ENCODE peak calls at places on chromosomes 13 and 19, in seven cellular contexts. C is thoracic aorta, A is lower lobe of right lung, W is AG04450, J is fibroblast of lung, R is SJSA1, E is WERI-Rb-1. F is an unnamed sample.

GRCh38 chr19:53422551-53422950 is 9.2 kb upstream of the ZNF761 start:
- DNase-seq in A (no peak), C (no peak), R (no peak), E (no peak), W (no peak), J (no peak), F (no peak)

GRCh38 chr13:40460116-40460515 is 206.3 kb downstream of the FOXO1 start:
- DNase-seq in J (peak), A (no peak), E (no peak), C (no peak), R (no peak), W (no peak), F (no peak)

GRCh38 chr19:33133438-33134031 is 1.6 kb downstream of the WDR88 start:
- DNase-seq in A (no peak), C (no peak), E (no peak), R (no peak), W (no peak), J (no peak), F (no peak)

GRCh38 chr19:28010656-28011055 is 1202.3 kb downstream of the UQCRFS1 start:
- DNase-seq in A (no peak), E (no peak), J (peak), R (no peak), W (no peak), C (no peak), F (no peak)

GRCh38 chr19:17323973-17324327 is 10.7 kb downstream of the ANO8 start:
- DNase-seq in R (no peak), C (no peak), A (peak), E (no peak), W (no peak), J (no peak), F (no peak)

GRCh38 chr19:46287585-46287984 is 9.3 kb upstream of the HIF3A start:
- DNase-seq in C (no peak), R (no peak), E (no peak), W (no peak), A (no peak), J (peak), F (no peak)

GRCh38 chr13:73058432-73058740 is 419 bp upstream of the KLF5 start:
- DNase-seq in A (no peak), E (no peak), W (no peak), C (no peak), J (no peak), R (no peak), F (no peak)

GRCh38 chr13:51246411-51247298 is 24.5 kb downstream of the FAM124A start:
- DNase-seq in R (no peak), C (no peak), J (no peak), A (no peak), W (no peak), E (no peak), F (peak)

GRCh38 chr13:27678306-27679040 is 56.8 kb downstream of the POLR1D start:
- DNase-seq in J (no peak), C (no peak), E (no peak), A (no peak), R (no peak), W (no peak), F (no peak)

GRCh38 chr19:30719991-30720329 is 347.8 kb downstream of the ZNF536 start:
- DNase-seq in C (no peak), R (peak), A (no peak), E (peak), W (no peak), J (no peak), F (no peak)

GRCh38 chr13:20136781-20137703 is 23.8 kb downstream of the GJA3 start:
- DNase-seq in R (no peak), C (no peak), A (no peak), W (no peak), J (peak), E (peak), F (peak)

DNA sequence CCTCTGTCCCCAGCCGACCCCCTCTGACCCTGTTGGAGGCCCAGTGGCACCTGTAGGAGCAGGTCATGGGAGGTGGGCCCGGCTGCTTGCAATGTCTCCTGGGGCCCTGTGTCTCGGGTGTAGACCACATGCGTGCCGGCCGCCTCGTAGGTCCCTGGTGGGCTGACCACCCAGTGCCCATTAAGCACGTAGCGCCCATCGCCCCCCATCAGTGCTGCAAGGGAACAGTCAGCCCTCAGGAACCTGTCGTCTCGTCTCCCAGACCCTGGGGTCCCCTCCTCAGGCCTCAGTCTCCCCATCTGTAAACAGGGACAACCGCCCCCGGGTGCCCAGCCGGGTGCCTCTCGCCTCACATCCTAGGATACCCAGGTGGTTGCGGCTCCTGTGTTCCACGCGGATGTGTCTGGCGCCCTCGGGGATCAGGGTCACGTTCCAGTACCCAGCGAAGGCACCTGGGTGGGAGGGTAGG is 5.6 kb downstream of the ADAMTSL5 start:
- DNase-seq in C (no peak), J (no peak), E (no peak), R (no peak), A (no peak), W (no peak), F (no peak)
- H3K4me3 ChIP-seq in C (peak), J (peak), E (peak), R (no peak), A (peak), W (no peak), F (peak)

GRCh38 chr13:36847541-36848045 is 28.6 kb downstream of the RFXAP start:
- DNase-seq in J (no peak), E (no peak), A (no peak), R (no peak), C (no peak), W (no peak), F (no peak)
- H3K27ac ChIP-seq in J (no peak), E (no peak), A (no peak), R (no peak), C (no peak), W (no peak), F (no peak)

DNA sequence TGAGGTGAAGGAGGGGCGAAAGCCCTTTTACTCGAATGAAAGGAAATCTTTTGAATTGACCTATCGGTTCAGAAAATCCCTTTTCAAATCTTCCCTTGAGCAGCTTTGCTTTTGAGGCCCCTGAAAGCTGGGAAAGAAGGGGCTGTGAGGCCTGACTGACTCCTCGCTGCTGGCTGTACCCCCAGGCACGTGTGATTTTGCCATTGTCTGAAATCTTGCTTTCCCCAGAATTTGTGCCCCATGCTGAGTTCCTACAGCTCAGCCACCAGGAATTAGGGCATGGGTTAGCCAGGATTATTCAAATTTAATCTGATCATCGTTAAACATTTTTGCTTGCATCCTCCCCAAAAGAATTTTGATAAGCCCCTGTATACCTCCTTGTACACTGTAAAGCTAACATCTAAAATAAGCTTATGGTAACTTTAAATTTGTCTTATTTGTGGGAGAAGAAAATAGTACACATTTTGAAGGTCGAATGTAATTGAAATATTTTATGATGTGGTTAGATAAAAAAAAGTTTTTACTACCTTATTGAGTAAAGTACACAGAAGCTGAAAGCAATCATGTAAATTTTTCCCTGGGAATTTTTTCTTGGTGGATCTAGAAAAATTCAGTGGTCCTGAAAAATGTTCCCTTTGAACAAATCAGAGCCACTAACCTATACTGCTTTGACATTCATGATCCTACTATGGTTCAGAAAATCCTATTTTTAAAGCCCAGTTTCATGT is 46.7 kb downstream of the SIPA1L3 start:
- DNase-seq in J (peak), E (peak), C (no peak), A (no peak), R (no peak), W (no peak), F (no peak)
- H3K4me3 ChIP-seq in J (no peak), E (peak), C (no peak), A (no peak), R (no peak), W (no peak), F (no peak)

GRCh38 chr19:4800591-4801081 is 9.1 kb downstream of the FEM1A start:
- DNase-seq in C (no peak), R (no peak), E (no peak), W (no peak), J (no peak), A (peak), F (no peak)
- H3K27ac ChIP-seq in C (no peak), R (no peak), E (no peak), W (no peak), J (no peak), A (peak), F (peak)

DNA sequence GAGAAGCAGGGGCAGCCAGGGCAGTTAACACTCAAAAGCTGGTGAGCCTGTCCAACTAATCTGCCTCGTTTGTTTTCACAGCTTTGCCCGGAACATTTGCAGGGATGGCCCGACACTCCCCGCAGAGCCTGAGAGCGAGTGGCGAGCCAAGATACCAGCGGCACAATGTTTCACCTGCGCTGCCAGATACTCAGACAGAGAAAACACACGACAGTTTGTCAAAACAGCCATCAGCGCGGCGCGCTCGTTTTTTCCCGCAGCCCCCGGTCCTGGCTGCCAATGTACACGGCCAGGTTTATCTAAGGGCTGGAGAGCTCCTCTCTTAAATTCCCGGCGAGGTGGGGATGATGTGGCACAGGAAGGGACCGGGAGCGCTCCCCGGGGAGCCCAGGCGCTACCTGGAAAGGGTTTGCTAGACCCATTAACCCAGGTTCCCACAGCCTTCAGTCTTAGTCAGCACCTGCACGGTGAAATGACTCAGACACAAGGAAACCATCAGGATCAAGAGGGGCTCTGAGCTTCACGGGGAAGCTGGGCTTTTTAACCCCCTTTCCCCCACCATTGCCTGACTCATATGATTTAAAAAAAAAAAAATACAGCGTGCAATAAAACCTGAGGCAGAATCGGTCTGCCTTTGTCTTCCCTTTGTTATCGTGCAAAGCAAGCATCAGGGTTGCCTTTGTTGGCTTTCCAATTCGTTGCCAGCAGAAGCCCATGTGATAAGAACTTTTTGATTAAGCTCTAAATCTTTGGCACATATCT is 186.2 kb downstream of the EFNB2 start:
- DNase-seq in J (peak), C (no peak), R (no peak), W (no peak), A (peak), E (no peak), F (no peak)
- H3K4me3 ChIP-seq in J (peak), C (peak), R (peak), W (peak), A (peak), E (no peak), F (peak)

GRCh38 chr19:39037194-39037593 is 4.8 kb upstream of the FBXO27 start:
- DNase-seq in A (no peak), C (no peak), E (no peak), J (no peak), W (no peak), R (no peak), F (no peak)

GRCh38 chr19:39032164-39032918 is at the start of gene FBXO27:
- DNase-seq in R (no peak), A (peak), E (peak), C (no peak), W (no peak), J (peak), F (no peak)

GRCh38 chr19:39030854-39031367 is 1.4 kb downstream of the FBXO27 start:
- DNase-seq in C (no peak), A (no peak), J (no peak), W (no peak), R (no peak), E (no peak), F (no peak)

GRCh38 chr19:39031368-39032163 is 783 bp downstream of the FBXO27 start:
- DNase-seq in W (no peak), A (peak), R (peak), C (peak), J (peak), E (peak), F (peak)
- H3K27ac ChIP-seq in W (no peak), A (peak), R (no peak), C (peak), J (no peak), E (peak), F (peak)

GRCh38 chr13:44155422-44156293 is 218.0 kb upstream of the SERP2 start:
- DNase-seq in C (peak), E (no peak), A (peak), J (peak), W (no peak), R (no peak), F (no peak)
- H3K4me3 ChIP-seq in C (peak), E (no peak), A (peak), J (peak), W (no peak), R (no peak), F (peak)

DNA sequence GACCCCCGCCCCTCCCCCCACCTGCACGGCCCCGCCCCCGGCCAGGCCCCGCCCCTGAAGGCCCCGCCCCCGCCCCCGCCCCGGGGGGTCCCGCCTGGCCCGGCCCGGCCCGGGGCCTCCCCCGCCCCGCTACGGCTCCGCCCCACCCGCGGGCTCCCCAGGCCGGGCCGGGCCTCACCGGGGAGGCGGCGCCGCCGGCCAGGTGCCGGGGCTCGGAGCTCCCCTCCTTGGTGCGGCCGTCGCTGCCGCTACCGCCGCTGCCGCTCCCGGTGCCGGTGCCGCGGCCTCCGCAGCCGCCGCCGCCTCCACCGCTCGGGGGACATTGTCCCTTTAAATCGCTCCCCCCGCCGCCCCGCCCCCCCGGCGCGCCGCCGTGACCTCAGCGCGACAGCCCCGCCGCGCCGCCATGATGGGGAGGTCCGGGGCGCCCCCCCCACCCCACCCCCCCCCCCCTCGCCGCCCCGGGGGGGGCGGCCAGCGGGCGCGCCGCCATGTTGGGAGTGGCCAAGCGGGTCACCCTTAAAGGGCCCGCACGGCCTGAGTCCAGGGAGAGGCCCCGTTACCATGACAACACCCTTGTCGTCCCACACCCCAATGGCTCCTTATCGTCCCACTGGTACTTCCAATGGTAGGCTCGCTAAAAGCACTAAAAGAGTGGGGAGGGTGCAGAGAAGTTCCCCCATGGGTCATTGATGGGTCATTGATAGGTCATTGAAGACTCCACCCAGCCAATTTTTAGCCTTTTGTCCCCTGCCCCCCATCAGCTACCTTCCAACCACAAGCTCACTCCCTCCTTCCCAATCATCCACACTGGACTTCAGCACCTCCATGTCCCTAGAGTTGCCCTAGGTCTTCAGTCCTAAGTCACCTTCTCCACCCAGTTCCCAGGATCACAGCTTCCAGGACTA is at the start of gene WIZ:
- DNase-seq in W (peak), C (no peak), A (peak), R (peak), E (peak), J (peak), F (no peak)
- H3K27ac ChIP-seq in W (no peak), C (no peak), A (peak), R (no peak), E (no peak), J (no peak), F (peak)

F was measured in vagina.